ENCODE peak calls at places on chromosomes 1 and 21, in seven cellular contexts. B, V, Z, R, M, S and K are unnamed samples.

GRCh38 chr1:31587720-31588423 is 11.6 kb downstream of the TINAGL1 start:
- DNase-seq in S (no peak), B (peak; percentile 50), R (peak; percentile 36), M (peak; percentile 27), V (peak; percentile 65), Z (peak; percentile 3), K (peak; percentile 85)

GRCh38 chr1:198620951-198621824 is 17.7 kb upstream of the PTPRC start:
- DNase-seq in S (peak; percentile 53), M (no peak), Z (no peak), R (no peak), B (no peak), V (no peak), K (no peak)

GRCh38 chr1:21956720-21957552 is 19.8 kb upstream of the HSPG2 start:
- DNase-seq in R (no peak), B (peak; percentile 85), S (peak; percentile 48), M (no peak), V (peak; percentile 31), Z (no peak), K (peak; percentile 77)

GRCh38 chr21:26939532-26940181 is 27.2 kb downstream of the ADAMTS5 start:
- DNase-seq in M (no peak), V (peak; percentile 67), Z (no peak), R (peak; percentile 61), S (no peak), B (no peak), K (peak; percentile 33)

GRCh38 chr21:27094182-27094948 is 127.5 kb upstream of the ADAMTS5 start:
- DNase-seq in Z (no peak), M (no peak), R (no peak), B (no peak), V (peak; percentile 11), S (no peak), K (no peak)

GRCh38 chr1:225454067-225454618 is 26.3 kb upstream of the LBR start:
- DNase-seq in B (peak; percentile 92), R (no peak), M (peak; percentile 90), V (no peak), S (no peak), Z (no peak), K (no peak)

GRCh38 chr1:227213426-227213825 is 104.9 kb downstream of the CDC42BPA start:
- DNase-seq in S (no peak), V (no peak), R (no peak), M (no peak), Z (no peak), B (no peak), K (no peak)

GRCh38 chr1:24266398-24266941 is 52.7 kb upstream of the GRHL3 start:
- DNase-seq in M (no peak), V (peak; percentile 94), Z (no peak), R (peak; percentile 44), B (no peak), S (no peak), K (no peak)

GRCh38 chr1:178951600-178951999 is 74.1 kb upstream of the FAM20B start:
- DNase-seq in V (no peak), M (no peak), R (no peak), B (no peak), Z (no peak), S (no peak), K (no peak)

GRCh38 chr1:29549001-29549400 is 312.7 kb downstream of the PTPRU start:
- DNase-seq in S (no peak), B (no peak), Z (no peak), M (no peak), V (no peak), R (no peak), K (no peak)

GRCh38 chr1:103489881-103490280 is 35.6 kb upstream of the RNPC3 start:
- DNase-seq in M (no peak), R (no peak), B (no peak), V (no peak), S (no peak), Z (no peak), K (no peak)

GRCh38 chr1:199264283-199264682 is 625.4 kb downstream of the PTPRC start:
- DNase-seq in V (no peak), B (no peak), M (no peak), R (no peak), S (no peak), Z (no peak), K (no peak)

GRCh38 chr1:239562095-239562494 is 175.7 kb downstream of the CHRM3 start:
- DNase-seq in M (no peak), B (no peak), Z (no peak), V (no peak), S (no peak), R (no peak), K (no peak)

GRCh38 chr21:31078796-31079195 is 40.5 kb upstream of the KRTAP19-8 start:
- DNase-seq in V (no peak), R (no peak), S (no peak), M (no peak), B (no peak), Z (no peak), K (no peak)

GRCh38 chr1:214462882-214463281 is 88.5 kb downstream of the PTPN14 start:
- DNase-seq in B (no peak), V (no peak), M (no peak), S (no peak), R (no peak), Z (no peak), K (no peak)

GRCh38 chr1:22972760-22973159 is at the start of gene LACTBL1:
- DNase-seq in R (no peak), S (no peak), B (no peak), V (no peak), M (no peak), Z (no peak), K (no peak)

GRCh38 chr1:74690909-74691308 is 17.3 kb upstream of the ERICH3 start:
- DNase-seq in S (no peak), B (no peak), M (no peak), V (no peak), R (no peak), Z (no peak), K (no peak)

GRCh38 chr1:8329439-8329838 is 11.5 kb downstream of the SLC45A1 start:
- DNase-seq in R (peak; percentile 63), Z (no peak), V (no peak), M (no peak), S (no peak), B (no peak), K (no peak)

GRCh38 chr1:162087118-162087517 is 17.6 kb downstream of the NOS1AP start:
- DNase-seq in M (no peak), B (no peak), Z (no peak), S (no peak), R (no peak), V (no peak), K (no peak)

GRCh38 chr1:154765970-154766369 is 104.1 kb downstream of the KCNN3 start:
- DNase-seq in Z (no peak), V (peak; percentile 61), M (peak; percentile 67), B (peak; percentile 80), S (no peak), R (peak; percentile 31), K (no peak)

GRCh38 chr1:6180578-6181311 is 624 bp upstream of the CHD5 start:
- DNase-seq in V (no peak), Z (no peak), R (peak; percentile 62), B (no peak), S (no peak), M (no peak), K (no peak)

GRCh38 chr1:174217787-174218574 is 58.7 kb downstream of the RABGAP1L start:
- DNase-seq in M (peak; percentile 54), V (peak; percentile 24), B (peak; percentile 60), R (peak; percentile 78), Z (no peak), S (no peak), K (no peak)

GRCh38 chr1:22884806-22885559 is 87.7 kb downstream of the LACTBL1 start:
- DNase-seq in R (no peak), B (no peak), Z (no peak), V (no peak), M (no peak), S (no peak), K (peak; percentile 14)

GRCh38 chr1:64482720-64483119 is 12.8 kb downstream of the CACHD1 start:
- DNase-seq in M (no peak), S (no peak), R (no peak), B (no peak), Z (no peak), V (peak; percentile 27), K (no peak)